ENCODE peak calls at places on chromosomes 3 and 15, in six cellular contexts. F is heart right ventricle, M is AG04450, L is Panc1, H is PC-9, N is fibroblast of lung. E is an unnamed sample. For H3K27me3, the result is how much of the 10 kb centered on the place peaks cover.

GRCh38 chr3:197516517-197516889 is 39.3 kb downstream of the BDH1 start:
- DNase-seq in L (peak), H (peak), M (peak), N (peak), F (no peak), E (peak)

GRCh38 chr15:29924750-29925149 is 102.5 kb upstream of the TJP1 start:
- DNase-seq in H (peak), L (no peak), N (peak), F (peak), M (peak), E (peak)

GRCh38 chr15:75731248-75732100 is 18.8 kb upstream of the CSPG4 start:
- DNase-seq in L (no peak), M (no peak), F (no peak), H (no peak), N (peak), E (no peak)

GRCh38 chr3:29385056-29385455 is 104.2 kb downstream of the RBMS3 start:
- DNase-seq in H (no peak), M (no peak), N (peak), F (no peak), L (no peak), E (no peak)

GRCh38 chr3:125958511-125959316 is 10.3 kb upstream of the ROPN1B start:
- DNase-seq in F (peak), N (no peak), M (no peak), H (no peak), L (no peak), E (no peak)

GRCh38 chr15:70974004-70974832 is 81.6 kb downstream of the LRRC49 start:
- DNase-seq in L (peak), M (peak), N (peak), F (no peak), H (peak), E (peak)

GRCh38 chr3:69499899-69500316 is 114.0 kb upstream of the FRMD4B start:
- DNase-seq in H (no peak), M (no peak), N (peak), L (no peak), F (peak), E (no peak)

GRCh38 chr15:88274534-88275460 is 18.3 kb upstream of the NTRK3 start:
- DNase-seq in H (peak), L (peak), N (peak), M (peak), F (peak), E (peak)

GRCh38 chr3:111598552-111598951 is 3.4 kb upstream of the ZBED2 start:
- DNase-seq in F (no peak), M (no peak), N (no peak), H (no peak), L (no peak), E (no peak)

GRCh38 chr3:81521855-81522254 is 239.6 kb downstream of the GBE1 start:
- DNase-seq in L (no peak), N (no peak), M (no peak), F (no peak), H (no peak), E (no peak)

GRCh38 chr3:126835472-126836219 is 131.6 kb downstream of the CHCHD6 start:
- DNase-seq in H (peak), L (no peak), N (peak), F (no peak), M (peak), E (peak)

GRCh38 chr3:128488636-128488994 is 4.4 kb downstream of the GATA2 start:
- DNase-seq in N (no peak), L (no peak), M (no peak), H (no peak), F (no peak), E (no peak)
- H3K27me3 ChIP-seq in N (under half), L (under half), M (under half), H (under half), F (under half), E (half or more)

GRCh38 chr3:193452338-193452737 is 73.8 kb upstream of the ATP13A5 start:
- DNase-seq in N (no peak), F (no peak), L (no peak), M (no peak), H (no peak), E (peak)
- TF ChIP-seq CTCF in N (no peak), F (peak), L (peak), M (peak), H (peak), E (peak)

DNA sequence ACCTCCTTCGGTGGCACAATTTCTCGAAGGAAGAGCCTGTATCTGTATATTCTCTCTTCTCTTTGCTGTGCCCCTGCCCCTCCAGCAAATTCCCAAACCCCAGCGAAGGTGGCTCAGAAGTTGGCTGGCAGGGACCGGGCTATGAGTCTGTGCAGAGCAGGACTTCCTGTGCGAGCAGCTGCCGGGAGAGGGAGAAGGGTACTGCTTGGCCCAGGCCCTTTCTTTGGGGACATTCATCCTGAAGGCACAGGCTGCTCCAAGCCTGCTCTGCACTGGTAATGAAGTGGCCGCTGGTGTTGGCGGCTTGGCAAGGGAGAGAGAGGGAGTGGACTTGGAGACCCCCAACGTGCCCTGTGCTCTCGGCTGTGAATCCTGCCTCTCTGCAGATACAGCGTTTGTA is 1.5 kb downstream of the SLC6A11 start:
- DNase-seq in L (no peak), H (no peak), F (no peak), N (no peak), M (no peak), E (no peak)
- H3K27me3 ChIP-seq in L (under half), H (half or more), F (under half), N (under half), M (under half), E (under half)

DNA sequence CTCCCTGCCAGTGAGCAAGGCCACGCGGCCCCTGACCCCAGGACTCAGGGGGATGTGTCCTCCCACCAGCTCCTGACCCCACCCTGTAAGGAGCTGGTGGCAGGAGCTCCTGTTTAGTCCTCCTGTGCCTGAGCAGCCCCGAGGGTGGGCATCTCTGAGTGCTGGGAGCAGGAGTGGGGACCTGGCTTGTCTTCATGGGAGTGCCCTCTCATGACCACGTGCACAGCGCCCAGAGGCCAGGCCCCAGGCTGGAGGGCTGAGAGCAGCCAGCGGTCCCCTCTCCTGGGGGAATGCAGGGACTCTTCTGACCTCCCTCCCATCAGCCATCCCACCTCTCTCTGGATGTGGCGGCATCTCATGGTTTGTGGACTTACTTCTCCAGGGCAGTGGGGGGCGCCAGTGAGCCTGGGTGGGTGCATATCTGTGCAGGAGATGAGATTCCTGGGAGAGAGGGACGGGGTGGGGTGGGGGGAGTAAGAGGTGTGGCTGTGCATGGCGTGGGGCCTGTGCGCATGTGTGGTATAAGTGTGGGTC is 205.6 kb downstream of the TBC1D2B start:
- DNase-seq in L (no peak), F (no peak), N (no peak), M (no peak), H (no peak), E (no peak)
- TF ChIP-seq CTCF in L (peak), F (no peak), N (no peak), M (no peak), H (no peak), E (no peak)

E was measured in bronchial epithelial cell.